ENCODE peak calls at places on chromosomes 16 and 17, in eight cellular contexts. One of them, this sample, is unnamed.

GRCh38 chr16:54783226-54783625 is 147.4 kb upstream of the IRX5 start:
- DNase-seq in T-helper 2 cell: no peak
- DNase-seq in HEK293T: no peak
- DNase-seq in endothelial cell: no peak
- DNase-seq in HCEC 1CT: no peak
- DNase-seq in T-helper 1 cell: no peak
- DNase-seq in CD8-positive, alpha-beta T cell: no peak
- DNase-seq in renal cortical epithelial cell: no peak
- DNase-seq in this sample: no peak

GRCh38 chr17:81330884-81331245 is 35.8 kb upstream of the SLC38A10 start:
- DNase-seq in T-helper 2 cell: no peak
- DNase-seq in HEK293T: no peak
- DNase-seq in endothelial cell: no peak
- DNase-seq in HCEC 1CT: no peak
- DNase-seq in T-helper 1 cell: no peak
- DNase-seq in CD8-positive, alpha-beta T cell: no peak
- DNase-seq in renal cortical epithelial cell: no peak
- DNase-seq in this sample: no peak

GRCh38 chr17:28744104-28744801 is 442 bp downstream of the TRAF4 start:
- DNase-seq in T-helper 2 cell: peak
- DNase-seq in HEK293T: no peak
- DNase-seq in endothelial cell: peak
- DNase-seq in HCEC 1CT: peak
- DNase-seq in T-helper 1 cell: peak
- DNase-seq in CD8-positive, alpha-beta T cell: peak
- DNase-seq in renal cortical epithelial cell: no peak
- DNase-seq in this sample: no peak

GRCh38 chr17:79814966-79815835 is 18.3 kb upstream of the CBX8 start:
- DNase-seq in T-helper 2 cell: no peak
- DNase-seq in HEK293T: no peak
- DNase-seq in endothelial cell: peak
- DNase-seq in HCEC 1CT: no peak
- DNase-seq in T-helper 1 cell: no peak
- DNase-seq in CD8-positive, alpha-beta T cell: no peak
- DNase-seq in renal cortical epithelial cell: no peak
- DNase-seq in this sample: peak

GRCh38 chr17:35028531-35029262 is 34.8 kb downstream of the RFFL start:
- DNase-seq in T-helper 2 cell: no peak
- DNase-seq in HEK293T: no peak
- DNase-seq in endothelial cell: no peak
- DNase-seq in HCEC 1CT: no peak
- DNase-seq in T-helper 1 cell: no peak
- DNase-seq in CD8-positive, alpha-beta T cell: no peak
- DNase-seq in renal cortical epithelial cell: peak
- DNase-seq in this sample: no peak

GRCh38 chr17:44351961-44352921 is 7.1 kb downstream of the GRN start:
- DNase-seq in T-helper 2 cell: no peak
- DNase-seq in HEK293T: no peak
- DNase-seq in endothelial cell: no peak
- DNase-seq in HCEC 1CT: no peak
- DNase-seq in T-helper 1 cell: no peak
- DNase-seq in CD8-positive, alpha-beta T cell: no peak
- DNase-seq in renal cortical epithelial cell: no peak
- DNase-seq in this sample: no peak

GRCh38 chr17:3685174-3685812 is 10.7 kb downstream of the P2RX5 start:
- DNase-seq in T-helper 2 cell: no peak
- DNase-seq in HEK293T: no peak
- DNase-seq in endothelial cell: no peak
- DNase-seq in HCEC 1CT: no peak
- DNase-seq in T-helper 1 cell: no peak
- DNase-seq in CD8-positive, alpha-beta T cell: no peak
- DNase-seq in renal cortical epithelial cell: no peak
- DNase-seq in this sample: no peak

GRCh38 chr17:38735161-38735997 is 5.2 kb downstream of the CISD3 start:
- DNase-seq in T-helper 2 cell: peak
- DNase-seq in HEK293T: peak
- DNase-seq in endothelial cell: peak
- DNase-seq in HCEC 1CT: peak
- DNase-seq in T-helper 1 cell: peak
- DNase-seq in CD8-positive, alpha-beta T cell: peak
- DNase-seq in renal cortical epithelial cell: no peak
- DNase-seq in this sample: no peak

GRCh38 chr16:4517812-4518211 is 20.8 kb downstream of the CDIP1 start:
- DNase-seq in T-helper 2 cell: no peak
- DNase-seq in HEK293T: peak
- DNase-seq in endothelial cell: peak
- DNase-seq in HCEC 1CT: no peak
- DNase-seq in T-helper 1 cell: no peak
- DNase-seq in CD8-positive, alpha-beta T cell: no peak
- DNase-seq in renal cortical epithelial cell: peak
- DNase-seq in this sample: no peak

This sample was measured in anterior cingulate cortex.